ENCODE peak calls at places on chromosomes 12 and 14, in ten cellular contexts. Q is sigmoid colon, N is endothelial cell of umbilical vein, X is tibial nerve, T is heart left ventricle, G is A549, S is lower leg skin, V is HCT116, J is body of pancreas, L is esophagus squamous epithelium. M is an unnamed sample.

GRCh38 chr12:124309231-124309630 is 14.3 kb downstream of the RFLNA start:
- DNase-seq in T (no peak), L (no peak), N (no peak), V (no peak), J (no peak), S (no peak), G (no peak), X (no peak), Q (no peak), M (no peak)

GRCh38 chr14:37590096-37590809 is 4.8 kb downstream of the FOXA1 start:
- DNase-seq in X (no peak), T (no peak), S (no peak), N (no peak), G (no peak), Q (no peak), L (no peak), J (no peak), V (no peak), M (no peak)

GRCh38 chr14:86055512-86055911 is 525.6 kb downstream of the FLRT2 start:
- DNase-seq in V (no peak), Q (no peak), N (peak), J (no peak), X (no peak), G (no peak), T (no peak), S (no peak), L (no peak), M (no peak)

GRCh38 chr12:69985656-69986055 is 160.6 kb downstream of the MYRFL start:
- DNase-seq in L (no peak), Q (no peak), T (no peak), V (peak), N (no peak), S (no peak), J (no peak), G (peak), X (no peak), M (peak)

GRCh38 chr12:99130808-99131538 is 485.9 kb downstream of the APAF1 start:
- DNase-seq in N (no peak), L (no peak), Q (no peak), X (no peak), T (no peak), G (no peak), J (no peak), S (no peak), V (no peak), M (no peak)

GRCh38 chr12:114512351-114512750 is 106.4 kb upstream of the TBX5 start:
- DNase-seq in X (no peak), J (no peak), T (no peak), S (no peak), V (no peak), G (no peak), N (no peak), Q (no peak), L (no peak), M (no peak)

GRCh38 chr12:12803186-12803585 is 10.0 kb upstream of the DDX47 start:
- DNase-seq in N (peak), T (peak), G (peak), L (no peak), J (peak), X (peak), V (peak), Q (peak), S (peak), M (peak)

GRCh38 chr14:97458302-97459137 is 661.3 kb downstream of the VRK1 start:
- DNase-seq in V (no peak), X (no peak), T (peak), Q (no peak), G (no peak), S (no peak), N (no peak), L (no peak), J (peak), M (no peak)

GRCh38 chr14:68695326-68695768 is 97.5 kb downstream of the ZFP36L1 start:
- DNase-seq in S (peak), N (peak), T (no peak), Q (peak), X (peak), G (peak), J (no peak), V (peak), L (no peak), M (no peak)

GRCh38 chr14:32428875-32429274 is 99.8 kb downstream of the AKAP6 start:
- DNase-seq in X (no peak), Q (no peak), N (no peak), G (no peak), T (no peak), J (no peak), S (no peak), L (no peak), V (no peak), M (no peak)

GRCh38 chr14:24254630-24255392 is 8.2 kb downstream of the TGM1 start:
- DNase-seq in X (no peak), T (no peak), V (no peak), J (no peak), L (no peak), G (no peak), Q (no peak), S (no peak), N (no peak), M (no peak)

GRCh38 chr14:42163136-42163535 is 556.5 kb downstream of the LRFN5 start:
- DNase-seq in V (no peak), J (no peak), T (no peak), S (no peak), L (no peak), X (no peak), Q (no peak), N (no peak), G (no peak), M (no peak)

GRCh38 chr14:68733086-68733621 is 59.7 kb downstream of the ZFP36L1 start:
- DNase-seq in Q (no peak), V (no peak), T (no peak), X (peak), S (peak), N (no peak), J (no peak), G (no peak), L (no peak), M (no peak)

GRCh38 chr12:53750812-53751335 is 905 bp downstream of the CISTR start:
- DNase-seq in V (no peak), Q (no peak), N (no peak), L (no peak), S (no peak), J (no peak), G (no peak), X (no peak), T (peak), M (no peak)

GRCh38 chr14:75572104-75572503 is 6.3 kb upstream of the FLVCR2 start:
- DNase-seq in N (no peak), X (no peak), T (no peak), J (no peak), V (no peak), G (no peak), L (no peak), S (no peak), Q (no peak), M (no peak)

GRCh38 chr12:114990396-114990795 is 306.4 kb upstream of the TBX3 start:
- DNase-seq in V (no peak), J (no peak), G (no peak), Q (no peak), X (no peak), S (no peak), T (no peak), N (no peak), L (no peak), M (no peak)

GRCh38 chr12:123096159-123096558 is 54.7 kb downstream of the PITPNM2 start:
- DNase-seq in G (no peak), N (no peak), J (no peak), X (no peak), T (no peak), V (no peak), L (no peak), Q (no peak), S (no peak), M (no peak)

GRCh38 chr14:100543471-100544455 is 43.5 kb downstream of the BEGAIN start:
- DNase-seq in G (no peak), L (no peak), N (no peak), Q (no peak), S (no peak), T (no peak), X (no peak), V (no peak), J (no peak), M (no peak)

GRCh38 chr12:56157201-56158028 is 744 bp upstream of the MYL6 start:
- DNase-seq in S (peak), J (peak), V (peak), L (no peak), X (peak), Q (peak), T (peak), G (peak), N (peak), M (peak)
- TF ChIP-seq POLR2A in S (no peak), J (no peak), V (no peak), L (no peak), X (peak), Q (peak), T (peak), G (peak), N (peak), M (no peak)

GRCh38 chr12:10385181-10385613 is 4.6 kb downstream of the KLRK1 start:
- DNase-seq in Q (no peak), L (no peak), V (no peak), S (no peak), G (no peak), T (no peak), J (no peak), N (no peak), X (no peak), M (no peak)

GRCh38 chr12:10392394-10392930 is 2.6 kb upstream of the KLRK1 start:
- DNase-seq in Q (peak), X (peak), N (no peak), T (peak), V (peak), G (peak), S (peak), L (no peak), J (peak), M (peak)

GRCh38 chr12:10393291-10393690 is 3.5 kb upstream of the KLRK1 start:
- DNase-seq in S (no peak), T (no peak), G (no peak), X (no peak), N (no peak), L (no peak), V (no peak), J (no peak), Q (no peak), M (no peak)

GRCh38 chr12:10388611-10389010 is 1.2 kb downstream of the KLRK1 start:
- DNase-seq in X (no peak), V (no peak), J (no peak), Q (no peak), T (no peak), G (no peak), L (no peak), S (no peak), N (no peak), M (no peak)

DNA sequence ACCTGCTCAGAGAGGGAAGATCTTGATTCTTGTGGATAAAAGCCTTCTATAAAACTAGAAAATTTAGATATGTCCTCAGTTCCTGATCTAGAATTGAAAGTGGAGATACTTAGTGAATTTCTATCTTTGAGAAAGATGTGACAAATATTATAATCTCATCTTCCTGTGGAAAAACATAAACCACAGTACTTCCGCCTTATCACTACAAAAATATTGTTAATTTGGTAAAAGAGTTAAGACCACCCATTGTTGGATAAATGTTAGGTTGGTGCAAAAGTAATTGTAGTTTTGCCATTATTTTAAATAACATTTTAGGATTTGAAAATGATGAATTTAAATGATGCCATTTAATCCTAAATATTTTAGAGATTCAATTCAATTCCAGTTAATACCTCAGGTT is at the start of gene KLRK1:
- DNase-seq in L (no peak), X (no peak), Q (no peak), T (no peak), V (no peak), S (no peak), G (no peak), J (no peak), N (no peak), M (no peak)
- TF ChIP-seq POLR2A in L (no peak), X (no peak), Q (no peak), T (no peak), V (no peak), S (no peak), G (no peak), J (no peak), N (no peak), M (no peak)

DNA sequence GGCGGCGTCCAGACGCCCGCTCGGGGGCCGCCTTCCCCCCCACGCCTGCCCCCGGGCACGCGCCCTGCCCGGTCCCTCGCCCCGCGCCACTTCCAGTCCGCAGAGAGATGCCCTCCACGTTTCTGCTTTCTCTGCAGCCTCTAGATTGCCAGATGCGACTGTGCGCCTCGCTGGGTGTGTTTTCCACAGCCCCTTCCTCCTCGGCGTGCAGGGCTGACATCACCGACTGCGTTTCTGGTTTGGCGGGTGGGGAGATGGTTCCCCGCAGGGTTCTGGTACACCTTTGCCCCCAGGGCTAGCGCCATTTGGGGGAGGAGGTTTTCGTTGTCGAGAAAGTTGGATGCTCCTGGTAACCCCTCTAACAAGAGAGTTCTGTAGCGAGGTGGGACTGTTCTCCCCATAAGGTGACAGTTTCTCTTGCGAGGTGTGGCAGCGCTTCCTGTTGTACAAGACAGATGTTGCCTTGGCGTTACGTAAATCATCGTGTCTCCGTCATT is 1.5 kb downstream of the CALM1 start:
- DNase-seq in N (peak), T (peak), X (peak), Q (peak), L (no peak), S (peak), J (peak), G (no peak), V (no peak), M (peak)
- TF ChIP-seq POLR2A in N (no peak), T (no peak), X (no peak), Q (no peak), L (no peak), S (no peak), J (peak), G (no peak), V (no peak), M (no peak)

GRCh38 chr14:81535399-81536124 is 1.9 kb upstream of the SEL1L start:
- DNase-seq in J (no peak), Q (no peak), T (no peak), X (no peak), V (no peak), N (no peak), L (no peak), G (no peak), S (no peak), M (no peak)

GRCh38 chr14:81533212-81533535 is 479 bp downstream of the SEL1L start:
- DNase-seq in G (no peak), X (no peak), Q (no peak), L (no peak), N (no peak), S (no peak), J (no peak), T (no peak), V (no peak), M (peak)

GRCh38 chr14:81536125-81536771 is 2.6 kb upstream of the SEL1L start:
- DNase-seq in N (no peak), J (peak), V (no peak), X (no peak), G (no peak), S (no peak), Q (no peak), L (no peak), T (peak), M (no peak)

GRCh38 chr14:81534510-81535074 is 939 bp upstream of the SEL1L start:
- DNase-seq in X (no peak), V (no peak), N (no peak), J (no peak), G (no peak), S (no peak), T (no peak), L (no peak), Q (no peak), M (no peak)

GRCh38 chr14:81533536-81534343 is at the start of gene SEL1L:
- DNase-seq in G (peak), J (peak), S (peak), T (peak), Q (peak), L (peak), X (peak), N (peak), V (peak), M (peak)
- TF ChIP-seq POLR2A in G (peak), J (peak), S (no peak), T (peak), Q (peak), L (peak), X (peak), N (peak), V (peak), M (peak)

GRCh38 chr12:6376079-6376941 is 947 bp upstream of the SCNN1A start:
- DNase-seq in Q (peak), L (no peak), V (no peak), G (peak), S (no peak), N (peak), T (peak), J (peak), X (no peak), M (no peak)

GRCh38 chr12:6376965-6377666 is 1.8 kb upstream of the SCNN1A start:
- DNase-seq in V (no peak), T (no peak), G (no peak), S (no peak), Q (no peak), N (no peak), X (no peak), L (no peak), J (no peak), M (no peak)

GRCh38 chr12:6375269-6376078 is at the start of gene SCNN1A:
- DNase-seq in T (no peak), J (peak), S (no peak), L (no peak), X (no peak), G (no peak), N (no peak), V (no peak), Q (peak), M (no peak)

GRCh38 chr12:6378709-6379427 is 3.5 kb upstream of the SCNN1A start:
- DNase-seq in Q (peak), N (no peak), L (no peak), X (no peak), S (no peak), T (no peak), V (no peak), J (no peak), G (no peak), M (no peak)

GRCh38 chr12:6377667-6377994 is 2.3 kb upstream of the SCNN1A start:
- DNase-seq in N (no peak), V (no peak), J (peak), Q (peak), X (no peak), S (no peak), G (no peak), T (no peak), L (no peak), M (no peak)
- TF ChIP-seq POLR2A in N (no peak), V (no peak), J (peak), Q (no peak), X (no peak), S (no peak), G (no peak), T (no peak), L (peak), M (no peak)

DNA sequence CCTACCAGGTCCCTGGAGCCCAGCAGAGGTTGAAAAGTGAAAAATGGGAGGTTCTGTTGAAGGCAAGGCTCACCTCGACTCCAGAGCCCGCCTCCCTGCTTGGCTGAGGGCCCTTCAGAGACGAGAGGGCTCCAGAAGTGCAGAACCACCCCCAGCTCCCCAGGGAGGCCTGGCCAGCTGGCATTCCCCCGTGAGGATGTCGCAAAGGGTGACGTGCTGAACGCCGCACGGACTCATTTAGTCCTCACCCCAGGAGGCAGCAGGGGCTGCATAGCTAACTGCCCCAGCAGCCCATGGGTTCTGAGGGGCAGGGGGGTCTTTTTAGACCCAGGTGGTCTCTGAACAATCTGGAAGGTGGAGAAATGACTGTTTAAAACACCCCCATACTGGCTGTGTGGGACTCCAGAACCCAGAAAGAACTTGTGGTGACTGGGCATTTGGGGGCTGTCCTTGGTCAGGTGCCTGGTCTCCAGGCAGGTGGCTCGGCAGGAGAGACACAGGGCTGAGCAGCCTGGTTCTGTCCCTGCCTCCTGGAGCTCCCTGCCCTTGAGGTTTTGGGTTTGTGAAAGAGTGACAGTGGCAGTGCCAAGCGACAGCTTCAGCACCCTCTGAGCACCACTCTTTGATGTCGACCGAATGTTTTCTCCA is 32.0 kb downstream of the ANAPC7 start:
- DNase-seq in G (no peak), L (no peak), T (no peak), X (no peak), N (no peak), Q (no peak), J (no peak), S (no peak), V (no peak), M (no peak)
- TF ChIP-seq POLR2A in G (no peak), L (no peak), T (no peak), X (no peak), N (no peak), Q (no peak), J (no peak), S (no peak), V (no peak), M (no peak)

DNA sequence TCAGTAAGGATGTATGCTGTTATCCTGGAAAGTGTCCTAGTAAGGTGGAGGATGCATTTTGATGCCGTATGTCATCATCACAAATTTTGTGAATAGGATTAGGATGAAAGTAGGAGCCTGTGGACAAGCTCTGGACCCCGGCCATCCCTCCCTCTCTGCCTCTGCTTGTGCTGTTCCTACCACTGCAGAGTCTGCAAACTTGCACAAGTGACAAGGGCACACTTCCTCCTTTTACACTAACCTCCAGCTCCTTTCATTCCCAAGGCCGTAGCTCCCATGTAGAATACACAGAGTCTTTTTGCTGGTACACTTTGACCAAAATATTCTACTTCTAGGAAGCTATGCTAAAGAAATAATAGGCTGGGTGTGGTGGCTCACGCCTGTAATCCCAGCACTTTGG is 13.3 kb upstream of the TMCC3 start:
- DNase-seq in S (no peak), Q (no peak), X (no peak), V (no peak), L (no peak), G (no peak), T (no peak), J (no peak), N (no peak), M (no peak)
- TF ChIP-seq POLR2A in S (no peak), Q (no peak), X (no peak), V (no peak), L (no peak), G (no peak), T (no peak), J (no peak), N (no peak), M (no peak)

GRCh38 chr14:99325016-99325415 is 53.0 kb upstream of the BCL11B start:
- DNase-seq in N (no peak), V (no peak), T (no peak), L (no peak), Q (no peak), X (no peak), G (no peak), S (no peak), J (no peak), M (no peak)

GRCh38 chr14:99327458-99328250 is 55.7 kb upstream of the BCL11B start:
- DNase-seq in J (no peak), Q (no peak), V (no peak), X (no peak), N (no peak), G (no peak), L (no peak), T (no peak), S (no peak), M (no peak)

GRCh38 chr14:99326041-99326710 is 54.2 kb upstream of the BCL11B start:
- DNase-seq in X (no peak), V (no peak), T (no peak), L (no peak), G (no peak), S (no peak), J (no peak), N (no peak), Q (no peak), M (no peak)

GRCh38 chr14:99325591-99325990 is 53.6 kb upstream of the BCL11B start:
- DNase-seq in L (no peak), V (no peak), S (no peak), J (no peak), X (no peak), T (no peak), Q (no peak), N (no peak), G (no peak), M (no peak)

DNA sequence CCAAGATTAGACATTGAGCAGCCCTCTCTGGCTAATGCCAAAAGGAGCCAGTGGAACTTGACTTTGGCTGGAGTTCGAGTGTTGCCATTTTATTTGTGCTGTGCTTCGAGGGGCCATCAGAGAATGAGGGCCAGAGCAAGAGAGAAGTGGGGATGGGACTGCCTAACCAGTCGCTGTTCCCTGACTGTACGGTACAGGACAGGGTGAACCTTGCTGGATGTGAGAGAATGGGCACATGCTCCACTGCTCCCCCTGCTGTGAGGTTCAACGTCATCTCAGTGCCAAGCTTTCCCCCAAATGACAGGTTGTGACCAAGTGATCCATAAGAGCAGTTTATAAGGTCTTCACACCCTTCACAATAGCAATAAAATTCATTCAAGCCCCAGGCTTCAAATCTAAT is 55.1 kb upstream of the BCL11B start:
- DNase-seq in T (no peak), Q (no peak), G (no peak), X (no peak), V (no peak), J (no peak), N (no peak), S (no peak), L (no peak), M (no peak)
- TF ChIP-seq POLR2A in T (no peak), Q (no peak), G (no peak), X (no peak), V (no peak), J (no peak), N (no peak), S (no peak), L (no peak), M (no peak)